ENCODE peak calls at places on chromosome 14, in seven cellular contexts. J, E, O, G, V, H and X are unnamed samples.
A peak's percentile ranks its signal among the peaks of the same experiment; 100 is the strongest.

GRCh38 chr14:85087201-85087600 is 442.7 kb upstream of the FLRT2 start:
- DNase-seq in J (no peak), E (no peak), O (no peak), G (no peak), V (peak; percentile 53), H (no peak), X (no peak)

GRCh38 chr14:99287269-99287942 is 15.4 kb upstream of the BCL11B start:
- DNase-seq in J (no peak), E (no peak), O (no peak), G (no peak), V (no peak), H (no peak), X (peak; percentile 60)

GRCh38 chr14:64266206-64266605 is 28.0 kb downstream of the ESR2 start:
- DNase-seq in J (no peak), E (no peak), O (no peak), G (no peak), V (peak; percentile 49), H (no peak), X (no peak)

GRCh38 chr14:23632461-23633159 is 3.6 kb upstream of the DHRS2 start:
- DNase-seq in J (no peak), E (no peak), O (no peak), G (no peak), V (no peak), H (no peak), X (no peak)

GRCh38 chr14:57391609-57392195 is 1.3 kb downstream of the NAA30 start:
- DNase-seq in J (peak; percentile 22), E (no peak), O (peak; percentile 23), G (no peak), V (no peak), H (no peak), X (no peak)

GRCh38 chr14:89669209-89669608 is 252.2 kb upstream of the FOXN3 start:
- DNase-seq in J (no peak), E (no peak), O (no peak), G (no peak), V (no peak), H (no peak), X (peak; percentile 74)

GRCh38 chr14:69484444-69485113 is at the start of gene PLEKHD1:
- DNase-seq in J (no peak), E (peak; percentile 17), O (peak; percentile 54), G (peak; percentile 9), V (no peak), H (no peak), X (peak; percentile 3)

GRCh38 chr14:68231832-68232642 is 412.5 kb downstream of the RAD51B start:
- DNase-seq in J (no peak), E (no peak), O (no peak), G (no peak), V (peak; percentile 65), H (no peak), X (no peak)

GRCh38 chr14:72801841-72802587 is 91.9 kb downstream of the DPF3 start:
- DNase-seq in J (no peak), E (no peak), O (no peak), G (no peak), V (no peak), H (no peak), X (no peak)

GRCh38 chr14:76346391-76347160 is 29.4 kb upstream of the ESRRB start:
- DNase-seq in J (no peak), E (no peak), O (no peak), G (no peak), V (no peak), H (peak; percentile 9), X (no peak)

GRCh38 chr14:106268013-106268727 is 741.8 kb downstream of the TMEM121 start:
- DNase-seq in J (no peak), E (no peak), O (peak; percentile 45), G (no peak), V (no peak), H (peak; percentile 78), X (peak; percentile 85)

GRCh38 chr14:33564774-33565630 is 385.9 kb downstream of the EGLN3 start:
- DNase-seq in J (no peak), E (peak; percentile 7), O (no peak), G (no peak), V (peak; percentile 41), H (no peak), X (no peak)

GRCh38 chr14:50335389-50335788 is 23.3 kb downstream of the DMAC2L start:
- DNase-seq in J (peak; percentile 82), E (peak; percentile 20), O (peak; percentile 72), G (peak; percentile 52), V (peak; percentile 67), H (no peak), X (no peak)

GRCh38 chr14:101288436-101289229 is 272.7 kb upstream of the DIO3 start:
- DNase-seq in J (peak; percentile 16), E (no peak), O (no peak), G (no peak), V (peak; percentile 0), H (no peak), X (no peak)
- TF ChIP-seq CTCF in J (no peak), E (no peak), O (no peak), G (no peak), V (no peak), H (no peak), X (no peak)

GRCh38 chr14:55730602-55731001 is 150.6 kb downstream of the KTN1 start:
- DNase-seq in J (no peak), E (no peak), O (no peak), G (no peak), V (no peak), H (no peak), X (no peak)

GRCh38 chr14:55731881-55732498 is 152.0 kb downstream of the KTN1 start:
- DNase-seq in J (peak; percentile 69), E (peak; percentile 59), O (peak; percentile 75), G (peak; percentile 62), V (peak; percentile 25), H (no peak), X (peak; percentile 72)

GRCh38 chr14:55733609-55734008 is 153.6 kb downstream of the KTN1 start:
- DNase-seq in J (no peak), E (no peak), O (no peak), G (no peak), V (no peak), H (no peak), X (no peak)

GRCh38 chr14:55731247-55731872 is 151.4 kb downstream of the KTN1 start:
- DNase-seq in J (no peak), E (no peak), O (no peak), G (no peak), V (no peak), H (no peak), X (no peak)

DNA sequence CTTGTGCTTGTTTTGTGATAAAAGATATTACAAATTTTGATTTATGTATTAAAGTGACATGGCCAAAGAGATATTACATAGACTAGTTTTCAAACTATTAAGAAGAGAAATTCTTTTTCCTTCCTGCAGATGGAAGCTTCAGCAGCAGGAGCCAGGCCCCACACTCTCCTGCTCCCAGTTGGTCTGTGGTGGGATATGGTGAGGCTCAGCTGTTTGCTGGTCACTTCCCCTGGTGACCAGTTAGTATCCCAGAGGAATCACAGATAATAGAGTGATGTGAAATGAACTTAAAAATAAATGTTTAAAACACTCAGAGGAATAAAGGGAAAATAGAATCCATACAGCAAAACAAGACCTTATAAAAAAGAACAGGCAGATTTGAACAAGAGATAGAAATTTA is 154.7 kb downstream of the KTN1 start:
- DNase-seq in J (no peak), E (no peak), O (no peak), G (no peak), V (no peak), H (no peak), X (no peak)
- TF ChIP-seq CTCF in J (no peak), E (no peak), O (no peak), G (no peak), V (no peak), H (no peak), X (no peak)

GRCh38 chr14:55802986-55803431 is 223.0 kb downstream of the KTN1 start:
- DNase-seq in J (no peak), E (no peak), O (no peak), G (no peak), V (peak; percentile 72), H (no peak), X (peak; percentile 37)
- TF ChIP-seq CTCF in J (no peak), E (no peak), O (no peak), G (no peak), V (peak; percentile 32), H (no peak), X (no peak)

GRCh38 chr14:59018978-59019377 is 169.5 kb upstream of the DAAM1 start:
- DNase-seq in J (no peak), E (peak; percentile 41), O (no peak), G (no peak), V (peak; percentile 8), H (no peak), X (no peak)

GRCh38 chr14:59026086-59026485 is 162.4 kb upstream of the DAAM1 start:
- DNase-seq in J (no peak), E (no peak), O (no peak), G (no peak), V (peak; percentile 8), H (no peak), X (no peak)

GRCh38 chr14:59018460-59018859 is 170.0 kb upstream of the DAAM1 start:
- DNase-seq in J (no peak), E (no peak), O (no peak), G (no peak), V (no peak), H (no peak), X (no peak)

GRCh38 chr14:59020382-59020781 is 168.1 kb upstream of the DAAM1 start:
- DNase-seq in J (peak; percentile 30), E (peak; percentile 23), O (no peak), G (no peak), V (peak; percentile 49), H (no peak), X (peak; percentile 7)

GRCh38 chr14:59022144-59022543 is 166.3 kb upstream of the DAAM1 start:
- DNase-seq in J (peak; percentile 29), E (peak; percentile 25), O (no peak), G (no peak), V (peak; percentile 4), H (no peak), X (no peak)
- TF ChIP-seq CTCF in J (no peak), E (peak; percentile 30), O (no peak), G (no peak), V (peak; percentile 24), H (no peak), X (no peak)